ENCODE peak calls at places on chromosome 7, in seven cellular contexts. One of them, this sample, is unnamed.

GRCh38 chr7:76054129-76055120 is 6.5 kb downstream of the MDH2 start:
- DNase-seq in PC-9: peak
- DNase-seq in heart left ventricle: no peak
- DNase-seq in GM13976: no peak
- DNase-seq in heart right ventricle: no peak
- DNase-seq in GM12865: peak
- DNase-seq in dorsolateral prefrontal cortex: no peak
- DNase-seq in this sample: no peak

GRCh38 chr7:3399858-3400257 is 98.8 kb downstream of the SDK1 start:
- DNase-seq in heart right ventricle: no peak
- DNase-seq in GM13976: no peak
- DNase-seq in heart left ventricle: no peak
- DNase-seq in GM12865: peak
- DNase-seq in dorsolateral prefrontal cortex: no peak
- DNase-seq in PC-9: no peak
- DNase-seq in this sample: no peak

GRCh38 chr7:3682028-3682712 is 381.1 kb downstream of the SDK1 start:
- DNase-seq in dorsolateral prefrontal cortex: no peak
- DNase-seq in heart left ventricle: no peak
- DNase-seq in GM12865: no peak
- DNase-seq in heart right ventricle: no peak
- DNase-seq in GM13976: no peak
- DNase-seq in PC-9: no peak
- DNase-seq in this sample: no peak

GRCh38 chr7:117347480-117347879 is 24.6 kb upstream of the WNT2 start:
- DNase-seq in heart right ventricle: no peak
- DNase-seq in GM13976: no peak
- DNase-seq in PC-9: no peak
- DNase-seq in GM12865: no peak
- DNase-seq in dorsolateral prefrontal cortex: no peak
- DNase-seq in heart left ventricle: no peak
- DNase-seq in this sample: no peak

GRCh38 chr7:44622342-44623151 is 16.1 kb downstream of the OGDH start:
- DNase-seq in PC-9: peak
- DNase-seq in dorsolateral prefrontal cortex: no peak
- DNase-seq in heart left ventricle: no peak
- DNase-seq in GM12865: peak
- DNase-seq in heart right ventricle: no peak
- DNase-seq in GM13976: peak
- DNase-seq in this sample: peak

GRCh38 chr7:130721486-130722277 is 12.3 kb downstream of the KLF14 start:
- DNase-seq in PC-9: peak
- DNase-seq in heart right ventricle: peak
- DNase-seq in GM12865: peak
- DNase-seq in dorsolateral prefrontal cortex: peak
- DNase-seq in heart left ventricle: peak
- DNase-seq in GM13976: peak
- DNase-seq in this sample: no peak

GRCh38 chr7:37109853-37110252 is 338.8 kb downstream of the ELMO1 start:
- DNase-seq in GM13976: no peak
- DNase-seq in dorsolateral prefrontal cortex: no peak
- DNase-seq in PC-9: no peak
- DNase-seq in heart right ventricle: no peak
- DNase-seq in GM12865: peak
- DNase-seq in heart left ventricle: no peak
- DNase-seq in this sample: no peak

GRCh38 chr7:99808766-99809165 is 19.0 kb upstream of the CYP3A43 start:
- DNase-seq in heart right ventricle: no peak
- DNase-seq in GM12865: no peak
- DNase-seq in heart left ventricle: no peak
- DNase-seq in PC-9: no peak
- DNase-seq in dorsolateral prefrontal cortex: no peak
- DNase-seq in GM13976: no peak
- DNase-seq in this sample: no peak

GRCh38 chr7:26035552-26035951 is 116.4 kb upstream of the NFE2L3 start:
- DNase-seq in GM12865: no peak
- DNase-seq in heart left ventricle: no peak
- DNase-seq in dorsolateral prefrontal cortex: no peak
- DNase-seq in PC-9: peak
- DNase-seq in heart right ventricle: no peak
- DNase-seq in GM13976: no peak
- DNase-seq in this sample: no peak

GRCh38 chr7:83681200-83681599 is 32.3 kb upstream of the SEMA3E start:
- DNase-seq in PC-9: no peak
- DNase-seq in heart left ventricle: no peak
- DNase-seq in GM12865: peak
- DNase-seq in GM13976: no peak
- DNase-seq in heart right ventricle: no peak
- DNase-seq in dorsolateral prefrontal cortex: no peak
- DNase-seq in this sample: no peak

GRCh38 chr7:86747698-86748097 is 104.0 kb downstream of the GRM3 start:
- DNase-seq in heart left ventricle: no peak
- DNase-seq in GM12865: no peak
- DNase-seq in PC-9: no peak
- DNase-seq in heart right ventricle: no peak
- DNase-seq in GM13976: no peak
- DNase-seq in dorsolateral prefrontal cortex: no peak
- DNase-seq in this sample: no peak

GRCh38 chr7:107446988-107447387 is 22.9 kb upstream of the GPR22 start:
- DNase-seq in heart right ventricle: no peak
- DNase-seq in dorsolateral prefrontal cortex: no peak
- DNase-seq in GM12865: no peak
- DNase-seq in heart left ventricle: no peak
- DNase-seq in GM13976: no peak
- DNase-seq in PC-9: no peak
- DNase-seq in this sample: no peak

GRCh38 chr7:13117103-13117502 is 429.7 kb downstream of the ARL4A start:
- DNase-seq in GM13976: no peak
- DNase-seq in heart right ventricle: no peak
- DNase-seq in GM12865: no peak
- DNase-seq in heart left ventricle: no peak
- DNase-seq in PC-9: no peak
- DNase-seq in dorsolateral prefrontal cortex: no peak
- DNase-seq in this sample: no peak

GRCh38 chr7:105698531-105698930 is 117.2 kb upstream of the EFCAB10 start:
- DNase-seq in PC-9: no peak
- DNase-seq in heart right ventricle: no peak
- DNase-seq in heart left ventricle: no peak
- DNase-seq in GM13976: no peak
- DNase-seq in GM12865: no peak
- DNase-seq in dorsolateral prefrontal cortex: no peak
- DNase-seq in this sample: no peak

GRCh38 chr7:51060536-51060935 is 256.1 kb downstream of the COBL start:
- DNase-seq in PC-9: no peak
- DNase-seq in heart left ventricle: no peak
- DNase-seq in GM13976: no peak
- DNase-seq in heart right ventricle: no peak
- DNase-seq in dorsolateral prefrontal cortex: no peak
- DNase-seq in GM12865: peak
- DNase-seq in this sample: no peak
- TF ChIP-seq CTCF in PC-9: peak
- TF ChIP-seq CTCF in heart left ventricle: peak
- TF ChIP-seq CTCF in GM13976: no peak
- TF ChIP-seq CTCF in heart right ventricle: peak
- TF ChIP-seq CTCF in dorsolateral prefrontal cortex: no peak
- TF ChIP-seq CTCF in GM12865: no peak
- TF ChIP-seq CTCF in this sample: peak

GRCh38 chr7:155398944-155399343 is 59.0 kb upstream of the EN2 start:
- DNase-seq in GM12865: no peak
- DNase-seq in GM13976: no peak
- DNase-seq in heart right ventricle: no peak
- DNase-seq in heart left ventricle: no peak
- DNase-seq in PC-9: no peak
- DNase-seq in dorsolateral prefrontal cortex: no peak
- DNase-seq in this sample: no peak
- TF ChIP-seq CTCF in GM12865: peak
- TF ChIP-seq CTCF in GM13976: peak
- TF ChIP-seq CTCF in heart right ventricle: no peak
- TF ChIP-seq CTCF in heart left ventricle: no peak
- TF ChIP-seq CTCF in PC-9: peak
- TF ChIP-seq CTCF in dorsolateral prefrontal cortex: no peak
- TF ChIP-seq CTCF in this sample: peak

GRCh38 chr7:264541-265191 is 25.3 kb upstream of the FOXL3 start:
- DNase-seq in dorsolateral prefrontal cortex: no peak
- DNase-seq in PC-9: peak
- DNase-seq in GM13976: no peak
- DNase-seq in heart right ventricle: no peak
- DNase-seq in GM12865: no peak
- DNase-seq in heart left ventricle: no peak
- DNase-seq in this sample: no peak

GRCh38 chr7:268991-269390 is 21.0 kb upstream of the FOXL3 start:
- DNase-seq in PC-9: no peak
- DNase-seq in dorsolateral prefrontal cortex: no peak
- DNase-seq in heart right ventricle: no peak
- DNase-seq in heart left ventricle: no peak
- DNase-seq in GM12865: no peak
- DNase-seq in GM13976: no peak
- DNase-seq in this sample: no peak

GRCh38 chr7:265998-266850 is 23.7 kb upstream of the FOXL3 start:
- DNase-seq in heart left ventricle: no peak
- DNase-seq in PC-9: no peak
- DNase-seq in GM13976: no peak
- DNase-seq in GM12865: no peak
- DNase-seq in dorsolateral prefrontal cortex: no peak
- DNase-seq in heart right ventricle: no peak
- DNase-seq in this sample: no peak

GRCh38 chr7:265192-265997 is 24.6 kb upstream of the FOXL3 start:
- DNase-seq in heart right ventricle: no peak
- DNase-seq in heart left ventricle: no peak
- DNase-seq in PC-9: no peak
- DNase-seq in GM12865: no peak
- DNase-seq in GM13976: no peak
- DNase-seq in dorsolateral prefrontal cortex: no peak
- DNase-seq in this sample: no peak

GRCh38 chr7:266851-267840 is 22.8 kb upstream of the FOXL3 start:
- DNase-seq in dorsolateral prefrontal cortex: no peak
- DNase-seq in heart left ventricle: no peak
- DNase-seq in heart right ventricle: no peak
- DNase-seq in GM13976: no peak
- DNase-seq in PC-9: no peak
- DNase-seq in GM12865: no peak
- DNase-seq in this sample: no peak
- TF ChIP-seq CTCF in dorsolateral prefrontal cortex: no peak
- TF ChIP-seq CTCF in heart left ventricle: peak
- TF ChIP-seq CTCF in heart right ventricle: peak
- TF ChIP-seq CTCF in GM13976: no peak
- TF ChIP-seq CTCF in PC-9: peak
- TF ChIP-seq CTCF in GM12865: no peak
- TF ChIP-seq CTCF in this sample: peak

GRCh38 chr7:7596156-7596555 is 29.5 kb downstream of the MIOS start:
- DNase-seq in heart right ventricle: no peak
- DNase-seq in GM13976: no peak
- DNase-seq in PC-9: no peak
- DNase-seq in GM12865: no peak
- DNase-seq in dorsolateral prefrontal cortex: no peak
- DNase-seq in heart left ventricle: no peak
- DNase-seq in this sample: no peak

DNA sequence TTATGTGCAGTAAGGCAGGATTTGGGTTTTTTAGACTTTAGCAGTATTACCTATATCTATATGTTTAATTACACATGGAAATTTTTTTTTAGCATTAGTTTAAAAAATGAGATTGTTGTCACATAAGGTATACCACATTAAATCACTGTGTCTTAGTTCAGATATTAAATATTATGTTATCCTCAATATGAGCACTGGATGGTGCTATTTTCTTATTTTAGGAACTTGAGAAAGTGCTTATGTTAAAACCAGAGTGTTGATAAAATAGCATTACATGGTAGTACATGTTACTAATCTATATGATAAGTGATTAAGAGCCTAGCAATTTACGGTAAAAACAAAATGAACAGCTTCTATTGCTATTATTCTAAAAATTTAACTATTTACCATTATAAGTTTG is 28.8 kb downstream of the MIOS start:
- DNase-seq in GM13976: no peak
- DNase-seq in heart right ventricle: no peak
- DNase-seq in heart left ventricle: no peak
- DNase-seq in PC-9: no peak
- DNase-seq in dorsolateral prefrontal cortex: no peak
- DNase-seq in GM12865: no peak
- DNase-seq in this sample: no peak
- TF ChIP-seq CTCF in GM13976: no peak
- TF ChIP-seq CTCF in heart right ventricle: peak
- TF ChIP-seq CTCF in heart left ventricle: peak
- TF ChIP-seq CTCF in PC-9: peak
- TF ChIP-seq CTCF in dorsolateral prefrontal cortex: peak
- TF ChIP-seq CTCF in GM12865: no peak
- TF ChIP-seq CTCF in this sample: no peak